ENCODE peak calls at places on chromosome 20, in four cellular contexts. One of them, this sample, is unnamed.

GRCh38 chr20:62900052-62900691 is 26.1 kb downstream of the DIDO1 start:
- DNase-seq in MCF 10A: peak
- DNase-seq in hypothalamus: peak
- DNase-seq in pancreas: peak
- DNase-seq in this sample: no peak

GRCh38 chr20:56229821-56230220 is 18.7 kb upstream of the MC3R start:
- DNase-seq in MCF 10A: peak
- DNase-seq in hypothalamus: no peak
- DNase-seq in pancreas: no peak
- DNase-seq in this sample: no peak

GRCh38 chr20:58584051-58584824 is 66.8 kb upstream of the STX16 start:
- DNase-seq in MCF 10A: no peak
- DNase-seq in hypothalamus: no peak
- DNase-seq in pancreas: no peak
- DNase-seq in this sample: no peak

GRCh38 chr20:23003916-23004315 is 31.2 kb upstream of the SSTR4 start:
- DNase-seq in MCF 10A: no peak
- DNase-seq in hypothalamus: no peak
- DNase-seq in pancreas: no peak
- DNase-seq in this sample: no peak

GRCh38 chr20:48933017-48933766 is 11.7 kb downstream of the ARFGEF2 start:
- DNase-seq in MCF 10A: no peak
- DNase-seq in hypothalamus: no peak
- DNase-seq in pancreas: no peak
- DNase-seq in this sample: no peak

GRCh38 chr20:50617022-50617421 is 74.3 kb downstream of the RIPOR3 start:
- DNase-seq in MCF 10A: no peak
- DNase-seq in hypothalamus: no peak
- DNase-seq in pancreas: no peak
- DNase-seq in this sample: no peak

GRCh38 chr20:14543040-14543439 is 205.6 kb upstream of the FLRT3 start:
- DNase-seq in MCF 10A: no peak
- DNase-seq in hypothalamus: no peak
- DNase-seq in pancreas: no peak
- DNase-seq in this sample: no peak

GRCh38 chr20:1301031-1301529 is 27.9 kb downstream of the SDCBP2 start:
- DNase-seq in MCF 10A: peak
- DNase-seq in hypothalamus: no peak
- DNase-seq in pancreas: no peak
- DNase-seq in this sample: no peak

GRCh38 chr20:43102394-43102793 is 87.3 kb downstream of the PTPRT start:
- DNase-seq in MCF 10A: no peak
- DNase-seq in hypothalamus: no peak
- DNase-seq in pancreas: no peak
- DNase-seq in this sample: no peak

GRCh38 chr20:8515810-8516435 is 383.9 kb downstream of the PLCB1 start:
- DNase-seq in MCF 10A: no peak
- DNase-seq in hypothalamus: no peak
- DNase-seq in pancreas: no peak
- DNase-seq in this sample: no peak

GRCh38 chr20:56630086-56630493 is 984 bp downstream of the TFAP2C start:
- DNase-seq in MCF 10A: peak
- DNase-seq in hypothalamus: no peak
- DNase-seq in pancreas: peak
- DNase-seq in this sample: no peak

GRCh38 chr20:39645130-39645529 is 683.0 kb downstream of the DHX35 start:
- DNase-seq in MCF 10A: peak
- DNase-seq in hypothalamus: no peak
- DNase-seq in pancreas: no peak
- DNase-seq in this sample: no peak

GRCh38 chr20:47334022-47334551 is 22.4 kb downstream of the ZMYND8 start:
- DNase-seq in MCF 10A: peak
- DNase-seq in hypothalamus: no peak
- DNase-seq in pancreas: no peak
- DNase-seq in this sample: peak

GRCh38 chr20:62689861-62690644 is 18.6 kb upstream of the NTSR1 start:
- DNase-seq in MCF 10A: no peak
- DNase-seq in hypothalamus: no peak
- DNase-seq in pancreas: peak
- DNase-seq in this sample: no peak

GRCh38 chr20:61719691-61720347 is 345.9 kb downstream of the TAF4 start:
- DNase-seq in MCF 10A: no peak
- DNase-seq in hypothalamus: no peak
- DNase-seq in pancreas: no peak
- DNase-seq in this sample: no peak

GRCh38 chr20:2865630-2866029 is 7.7 kb upstream of the PTPRA start:
- DNase-seq in MCF 10A: no peak
- DNase-seq in hypothalamus: no peak
- DNase-seq in pancreas: no peak
- DNase-seq in this sample: no peak

GRCh38 chr20:13659288-13659687 is 20.6 kb upstream of the TASP1 start:
- DNase-seq in MCF 10A: no peak
- DNase-seq in hypothalamus: no peak
- DNase-seq in pancreas: no peak
- DNase-seq in this sample: no peak

GRCh38 chr20:24637941-24638340 is 168.5 kb downstream of the SYNDIG1 start:
- DNase-seq in MCF 10A: no peak
- DNase-seq in hypothalamus: no peak
- DNase-seq in pancreas: no peak
- DNase-seq in this sample: no peak

GRCh38 chr20:5510446-5510845 is 193.7 kb upstream of the PROKR2 start:
- DNase-seq in MCF 10A: no peak
- DNase-seq in hypothalamus: no peak
- DNase-seq in pancreas: no peak
- DNase-seq in this sample: no peak

GRCh38 chr20:50658804-50659380 is 32.5 kb downstream of the RIPOR3 start:
- DNase-seq in MCF 10A: no peak
- DNase-seq in hypothalamus: no peak
- DNase-seq in pancreas: no peak
- DNase-seq in this sample: no peak

GRCh38 chr20:53129557-53129956 is 157.4 kb downstream of the TSHZ2 start:
- DNase-seq in MCF 10A: no peak
- DNase-seq in hypothalamus: no peak
- DNase-seq in pancreas: no peak
- DNase-seq in this sample: no peak

GRCh38 chr20:33660685-33661058 is 1.5 kb upstream of the C20orf144 start:
- DNase-seq in MCF 10A: no peak
- DNase-seq in hypothalamus: no peak
- DNase-seq in pancreas: no peak
- DNase-seq in this sample: no peak

GRCh38 chr20:44073011-44073674 is 113.8 kb downstream of the JPH2 start:
- DNase-seq in MCF 10A: no peak
- DNase-seq in hypothalamus: no peak
- DNase-seq in pancreas: no peak
- DNase-seq in this sample: no peak

GRCh38 chr20:47266847-47267515 is 89.5 kb downstream of the ZMYND8 start:
- DNase-seq in MCF 10A: no peak
- DNase-seq in hypothalamus: no peak
- DNase-seq in pancreas: no peak
- DNase-seq in this sample: no peak

GRCh38 chr20:48230251-48230650 is 445.0 kb upstream of the SULF2 start:
- DNase-seq in MCF 10A: no peak
- DNase-seq in hypothalamus: no peak
- DNase-seq in pancreas: no peak
- DNase-seq in this sample: no peak

GRCh38 chr20:16410626-16411025 is 162.6 kb downstream of the KIF16B start:
- DNase-seq in MCF 10A: no peak
- DNase-seq in hypothalamus: no peak
- DNase-seq in pancreas: no peak
- DNase-seq in this sample: no peak

GRCh38 chr20:11426938-11427337 is 490.8 kb upstream of the BTBD3 start:
- DNase-seq in MCF 10A: no peak
- DNase-seq in hypothalamus: no peak
- DNase-seq in pancreas: no peak
- DNase-seq in this sample: no peak

GRCh38 chr20:62593616-62594015 is 48.7 kb upstream of the SLCO4A1 start:
- DNase-seq in MCF 10A: no peak
- DNase-seq in hypothalamus: no peak
- DNase-seq in pancreas: peak
- DNase-seq in this sample: no peak

GRCh38 chr20:35006531-35006971 is 50.9 kb downstream of the MYH7B start:
- DNase-seq in MCF 10A: no peak
- DNase-seq in hypothalamus: no peak
- DNase-seq in pancreas: peak
- DNase-seq in this sample: peak

GRCh38 chr20:55153321-55153720 is 677.9 kb downstream of the DOK5 start:
- DNase-seq in MCF 10A: no peak
- DNase-seq in hypothalamus: no peak
- DNase-seq in pancreas: no peak
- DNase-seq in this sample: no peak

GRCh38 chr20:17609978-17610377 is 40.1 kb downstream of the DSTN start:
- DNase-seq in MCF 10A: no peak
- DNase-seq in hypothalamus: no peak
- DNase-seq in pancreas: no peak
- DNase-seq in this sample: no peak

GRCh38 chr20:46104262-46104661 is 13.9 kb upstream of the CD40 start:
- DNase-seq in MCF 10A: no peak
- DNase-seq in hypothalamus: no peak
- DNase-seq in pancreas: no peak
- DNase-seq in this sample: no peak

GRCh38 chr20:9611921-9612320 is 97.5 kb downstream of the LAMP5 start:
- DNase-seq in MCF 10A: no peak
- DNase-seq in hypothalamus: no peak
- DNase-seq in pancreas: no peak
- DNase-seq in this sample: no peak

GRCh38 chr20:50313827-50314226 is 123.2 kb downstream of the CEBPB start:
- DNase-seq in MCF 10A: no peak
- DNase-seq in hypothalamus: no peak
- DNase-seq in pancreas: no peak
- DNase-seq in this sample: no peak

This sample was measured in gastrocnemius medialis.